ENCODE peak calls at places on chromosomes 7 and 10, in four cellular contexts. One of them, this sample, is unnamed.

GRCh38 chr7:82234457-82235049 is 209.0 kb downstream of the CACNA2D1 start:
- DNase-seq in GM12878: no peak
- DNase-seq in K562: peak; percentile 11
- DNase-seq in HepG2: peak; percentile 16
- DNase-seq in this sample: peak; percentile 74

GRCh38 chr10:7152982-7153381 is 257.9 kb downstream of the SFMBT2 start:
- DNase-seq in GM12878: no peak
- DNase-seq in K562: no peak
- DNase-seq in HepG2: no peak
- DNase-seq in this sample: no peak

GRCh38 chr10:31669367-31669766 is 259.3 kb downstream of the ARHGAP12 start:
- DNase-seq in GM12878: no peak
- DNase-seq in K562: no peak
- DNase-seq in HepG2: no peak
- DNase-seq in this sample: no peak

GRCh38 chr7:101553018-101553770 is 75.9 kb downstream of the MYL10 start:
- DNase-seq in GM12878: no peak
- DNase-seq in K562: no peak
- DNase-seq in HepG2: no peak
- DNase-seq in this sample: no peak

GRCh38 chr10:110163192-110163773 is 44.1 kb upstream of the MXI1 start:
- DNase-seq in GM12878: no peak
- DNase-seq in K562: no peak
- DNase-seq in HepG2: no peak
- DNase-seq in this sample: no peak

GRCh38 chr10:33406596-33406995 is 72.1 kb upstream of the NRP1 start:
- DNase-seq in GM12878: no peak
- DNase-seq in K562: no peak
- DNase-seq in HepG2: no peak
- DNase-seq in this sample: no peak

GRCh38 chr10:5089869-5090268 is 4.3 kb upstream of the AKR1C3 start:
- DNase-seq in GM12878: no peak
- DNase-seq in K562: peak; percentile 35
- DNase-seq in HepG2: peak; percentile 43
- DNase-seq in this sample: peak; percentile 79

GRCh38 chr7:43565786-43566185 is 17.1 kb upstream of the STK17A start:
- DNase-seq in GM12878: no peak
- DNase-seq in K562: no peak
- DNase-seq in HepG2: no peak
- DNase-seq in this sample: no peak

GRCh38 chr10:58414270-58415041 is 29.2 kb downstream of the TFAM start:
- DNase-seq in GM12878: no peak
- DNase-seq in K562: peak; percentile 17
- DNase-seq in HepG2: peak; percentile 68
- DNase-seq in this sample: peak; percentile 54

GRCh38 chr7:47337531-47337930 is 244.4 kb downstream of the TNS3 start:
- DNase-seq in GM12878: peak; percentile 16
- DNase-seq in K562: no peak
- DNase-seq in HepG2: no peak
- DNase-seq in this sample: peak; percentile 41

GRCh38 chr7:41491752-41492405 is 211.0 kb downstream of the INHBA start:
- DNase-seq in GM12878: no peak
- DNase-seq in K562: no peak
- DNase-seq in HepG2: no peak
- DNase-seq in this sample: no peak

GRCh38 chr7:81783818-81784217 is 14.0 kb upstream of the HGF start:
- DNase-seq in GM12878: no peak
- DNase-seq in K562: no peak
- DNase-seq in HepG2: no peak
- DNase-seq in this sample: no peak

GRCh38 chr10:114271779-114272167 is 32.7 kb downstream of the VWA2 start:
- DNase-seq in GM12878: no peak
- DNase-seq in K562: no peak
- DNase-seq in HepG2: no peak
- DNase-seq in this sample: no peak

GRCh38 chr10:96770987-96771386 is 50.7 kb upstream of the PIK3AP1 start:
- DNase-seq in GM12878: no peak
- DNase-seq in K562: no peak
- DNase-seq in HepG2: no peak
- DNase-seq in this sample: no peak

GRCh38 chr7:35725280-35725680 is 30.3 kb upstream of the HERPUD2 start:
- DNase-seq in GM12878: peak; percentile 93
- DNase-seq in K562: peak; percentile 47
- DNase-seq in HepG2: peak; percentile 30
- DNase-seq in this sample: peak; percentile 27

GRCh38 chr10:8037941-8038894 is 16.3 kb upstream of the GATA3 start:
- DNase-seq in GM12878: no peak
- DNase-seq in K562: no peak
- DNase-seq in HepG2: no peak
- DNase-seq in this sample: no peak

GRCh38 chr7:70082026-70082655 is 483.9 kb downstream of the AUTS2 start:
- DNase-seq in GM12878: no peak
- DNase-seq in K562: no peak
- DNase-seq in HepG2: no peak
- DNase-seq in this sample: no peak

GRCh38 chr7:30285067-30285530 is 702 bp downstream of the ZNRF2 start:
- DNase-seq in GM12878: no peak
- DNase-seq in K562: no peak
- DNase-seq in HepG2: no peak
- DNase-seq in this sample: peak; percentile 46

GRCh38 chr7:94700926-94701554 is 45.1 kb upstream of the SGCE start:
- DNase-seq in GM12878: no peak
- DNase-seq in K562: no peak
- DNase-seq in HepG2: peak; percentile 76
- DNase-seq in this sample: no peak

GRCh38 chr7:117219485-117219884 is 103.4 kb downstream of the WNT2 start:
- DNase-seq in GM12878: no peak
- DNase-seq in K562: no peak
- DNase-seq in HepG2: no peak
- DNase-seq in this sample: no peak

GRCh38 chr7:25857376-25858067 is 294.5 kb upstream of the NFE2L3 start:
- DNase-seq in GM12878: no peak
- DNase-seq in K562: peak; percentile 67
- DNase-seq in HepG2: no peak
- DNase-seq in this sample: peak; percentile 84

GRCh38 chr7:94008537-94008936 is 4.4 kb upstream of the BET1 start:
- DNase-seq in GM12878: no peak
- DNase-seq in K562: no peak
- DNase-seq in HepG2: no peak
- DNase-seq in this sample: no peak

GRCh38 chr10:99920486-99920885 is 89.3 kb downstream of the DNMBP start:
- DNase-seq in GM12878: no peak
- DNase-seq in K562: no peak
- DNase-seq in HepG2: no peak
- DNase-seq in this sample: no peak

GRCh38 chr7:83429493-83429892 is 219.4 kb downstream of the SEMA3E start:
- DNase-seq in GM12878: no peak
- DNase-seq in K562: no peak
- DNase-seq in HepG2: no peak
- DNase-seq in this sample: peak; percentile 70

GRCh38 chr10:79285315-79286185 is 61.7 kb upstream of the PPIF start:
- DNase-seq in GM12878: peak; percentile 91
- DNase-seq in K562: no peak
- DNase-seq in HepG2: no peak
- DNase-seq in this sample: no peak

GRCh38 chr10:94963901-94964300 is 25.4 kb downstream of the CYP2C9 start:
- DNase-seq in GM12878: no peak
- DNase-seq in K562: peak; percentile 21
- DNase-seq in HepG2: peak; percentile 45
- DNase-seq in this sample: peak; percentile 81

DNA sequence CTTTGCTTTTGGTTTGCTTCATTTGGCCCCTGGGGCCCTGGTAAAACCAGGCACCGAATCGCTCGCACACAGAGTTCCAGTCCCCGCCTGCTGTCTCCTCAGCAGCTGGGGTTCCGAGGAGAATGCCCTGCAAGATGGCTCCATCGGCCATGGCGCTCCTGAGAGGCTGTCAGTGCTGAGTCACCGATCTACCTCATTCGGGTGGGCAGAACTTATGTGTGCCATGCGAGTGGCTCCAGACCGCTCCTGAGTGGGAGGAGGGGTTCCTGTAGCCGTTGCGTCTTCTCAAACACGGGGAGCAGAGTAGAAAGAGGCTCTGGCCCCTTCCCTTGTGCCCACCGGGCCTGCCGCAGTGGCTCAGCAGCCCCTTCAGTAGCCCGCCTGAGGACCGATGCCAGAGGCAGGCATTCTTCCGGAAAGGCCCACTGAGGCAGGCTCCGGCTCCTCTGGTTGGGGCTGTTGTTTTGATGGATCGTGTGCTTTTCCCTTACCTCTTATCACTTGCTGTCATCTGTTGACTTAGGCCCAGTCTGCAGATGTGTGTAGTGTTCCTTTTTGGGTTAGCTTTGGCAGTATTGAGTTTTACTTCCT is 923 bp downstream of the CHPF2 start:
- DNase-seq in GM12878: no peak
- DNase-seq in K562: peak; percentile 65
- DNase-seq in HepG2: peak; percentile 45
- DNase-seq in this sample: peak; percentile 57
- TF ChIP-seq EZH2 in GM12878: no peak
- TF ChIP-seq EZH2 in K562: no peak
- TF ChIP-seq EZH2 in HepG2: no peak
- TF ChIP-seq EZH2 in this sample: no peak

GRCh38 chr10:122466866-122467470 is 5.6 kb downstream of the HTRA1 start:
- DNase-seq in GM12878: no peak
- DNase-seq in K562: no peak
- DNase-seq in HepG2: no peak
- DNase-seq in this sample: no peak

GRCh38 chr10:122468220-122468922 is 7.0 kb downstream of the HTRA1 start:
- DNase-seq in GM12878: no peak
- DNase-seq in K562: no peak
- DNase-seq in HepG2: no peak
- DNase-seq in this sample: no peak

GRCh38 chr10:122471531-122472177 is 10.3 kb downstream of the HTRA1 start:
- DNase-seq in GM12878: no peak
- DNase-seq in K562: no peak
- DNase-seq in HepG2: no peak
- DNase-seq in this sample: no peak

GRCh38 chr10:122469848-122470247 is 8.5 kb downstream of the HTRA1 start:
- DNase-seq in GM12878: no peak
- DNase-seq in K562: no peak
- DNase-seq in HepG2: no peak
- DNase-seq in this sample: no peak

DNA sequence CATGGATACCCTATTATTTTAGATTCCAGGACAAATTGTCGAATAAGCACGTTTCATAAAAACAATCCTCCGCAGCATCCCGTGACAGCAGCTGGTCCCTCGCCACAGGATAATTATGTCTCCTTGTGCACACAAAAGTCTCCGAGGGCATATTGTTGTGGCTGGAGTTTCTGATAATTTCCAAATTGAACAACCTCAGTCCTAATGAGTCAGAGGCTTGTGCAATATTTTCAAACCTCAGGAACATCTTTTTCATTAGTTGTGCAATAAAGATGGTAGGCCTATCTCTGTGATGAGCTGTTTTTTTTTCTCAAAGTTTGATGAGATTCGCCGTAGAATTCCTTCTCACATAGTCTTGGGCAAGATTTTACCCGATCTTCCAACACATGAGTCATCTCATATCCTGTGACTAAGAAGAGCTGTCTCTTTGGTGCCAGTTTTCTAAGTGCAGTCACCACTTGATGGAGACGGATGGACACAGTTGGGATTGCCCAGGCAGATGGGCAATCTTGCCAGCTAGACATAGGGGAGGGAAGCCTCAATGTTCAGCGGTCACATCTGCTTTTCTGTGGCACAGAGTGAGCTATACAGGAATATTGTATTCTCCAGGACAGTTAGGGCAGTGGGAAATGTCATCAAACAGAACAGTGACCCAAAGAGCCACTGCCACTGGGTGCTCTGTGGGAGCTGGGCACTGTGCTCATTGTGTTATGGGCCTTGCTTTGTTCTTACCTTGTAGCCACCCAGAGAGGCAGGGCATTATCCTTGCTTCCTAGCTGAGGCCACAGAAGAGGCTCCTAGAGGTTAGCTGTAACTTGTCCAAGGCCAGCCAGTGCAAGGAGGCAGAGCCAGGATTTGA is 7.8 kb downstream of the HTRA1 start:
- DNase-seq in GM12878: no peak
- DNase-seq in K562: no peak
- DNase-seq in HepG2: peak; percentile 6
- DNase-seq in this sample: no peak
- TF ChIP-seq JUNB in GM12878: no peak
- TF ChIP-seq JUNB in K562: no peak
- TF ChIP-seq JUNB in HepG2: no peak
- TF ChIP-seq JUNB in this sample: no peak

DNA sequence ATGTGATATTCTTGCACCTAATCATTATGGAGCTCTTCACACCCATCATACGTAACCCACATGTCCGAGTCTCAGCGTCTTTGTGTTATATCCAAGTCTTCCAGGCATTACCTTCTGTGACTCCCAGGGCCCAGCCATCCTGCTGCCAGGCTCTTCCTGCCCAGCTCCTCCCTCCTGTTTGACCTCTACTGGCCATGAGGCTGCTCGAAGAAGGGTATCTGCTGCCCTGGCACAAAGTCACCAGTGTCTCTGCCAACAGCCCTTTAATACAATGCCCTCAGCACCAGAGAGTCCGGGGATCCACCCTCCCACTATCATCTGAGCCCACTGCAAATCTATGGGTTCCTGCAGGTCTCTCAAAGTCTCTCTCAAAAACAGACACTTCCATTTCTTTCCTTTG is 65.3 kb upstream of the WAC start:
- DNase-seq in GM12878: no peak
- DNase-seq in K562: no peak
- DNase-seq in HepG2: no peak
- DNase-seq in this sample: no peak
- TF ChIP-seq EZH2 in GM12878: no peak
- TF ChIP-seq EZH2 in K562: no peak
- TF ChIP-seq EZH2 in HepG2: no peak
- TF ChIP-seq EZH2 in this sample: no peak

GRCh38 chr7:111486472-111487142 is 75.7 kb downstream of the IMMP2L start:
- DNase-seq in GM12878: peak; percentile 13
- DNase-seq in K562: peak; percentile 87
- DNase-seq in HepG2: peak; percentile 41
- DNase-seq in this sample: peak; percentile 62

GRCh38 chr7:111495173-111495572 is 67.1 kb downstream of the IMMP2L start:
- DNase-seq in GM12878: no peak
- DNase-seq in K562: no peak
- DNase-seq in HepG2: no peak
- DNase-seq in this sample: no peak

DNA sequence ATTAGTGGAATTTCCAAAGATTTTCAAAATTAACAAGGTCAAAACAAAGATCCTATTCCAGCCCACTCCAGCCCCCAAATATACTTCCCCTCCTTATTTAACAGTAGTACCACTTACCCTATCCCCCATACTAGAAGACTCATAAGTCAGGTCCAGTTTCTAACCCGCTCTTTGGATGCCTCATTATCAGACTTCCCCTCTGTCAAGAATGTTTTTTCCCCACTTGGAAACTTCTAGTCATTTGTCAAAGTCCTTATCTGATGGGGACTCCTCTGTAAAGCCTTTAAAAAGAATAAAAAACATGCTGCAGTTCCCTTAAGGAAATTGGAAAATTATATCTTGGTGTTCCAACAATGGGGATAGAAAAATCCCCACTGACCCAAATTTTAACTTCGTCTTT is 70.1 kb downstream of the IMMP2L start:
- DNase-seq in GM12878: no peak
- DNase-seq in K562: peak; percentile 30
- DNase-seq in HepG2: no peak
- DNase-seq in this sample: no peak
- TF ChIP-seq JUNB in GM12878: no peak
- TF ChIP-seq JUNB in K562: no peak
- TF ChIP-seq JUNB in HepG2: no peak
- TF ChIP-seq JUNB in this sample: no peak

This sample was measured in GM23338.